ENCODE peak calls at places on chromosome 12, in nine cellular contexts. B is A549, L is adrenal gland, T is sigmoid colon, D is suprapubic skin, V is ovary, F is vagina, Q is Peyer's patch, S is transverse colon. K is an unnamed sample.

GRCh38 chr12:13102481-13103195 is 829 bp downstream of the GSG1 start:
- DNase-seq in V (no peak), S (no peak), Q (no peak), D (no peak), F (no peak), T (no peak), L (no peak), B (no peak), K (no peak)

GRCh38 chr12:24561882-24562760 is 386.8 kb downstream of the BCAT1 start:
- DNase-seq in Q (peak; percentile 56), T (peak; percentile 84), S (peak; percentile 39), F (no peak), V (peak; percentile 85), D (peak; percentile 78), B (peak; percentile 17), L (peak; percentile 59), K (peak; percentile 69)

GRCh38 chr12:96368233-96368632 is 32.0 kb downstream of the CDK17 start:
- DNase-seq in B (no peak), Q (no peak), S (no peak), V (no peak), F (no peak), L (no peak), T (no peak), D (no peak), K (no peak)

GRCh38 chr12:131603106-131604033 is 107.5 kb upstream of the SFSWAP start:
- DNase-seq in T (no peak), D (no peak), Q (no peak), B (no peak), S (no peak), L (no peak), F (no peak), V (no peak), K (no peak)

GRCh38 chr12:98660521-98660920 is 15.4 kb downstream of the APAF1 start:
- DNase-seq in T (no peak), Q (no peak), B (no peak), S (no peak), V (no peak), D (no peak), L (no peak), F (no peak), K (no peak)

GRCh38 chr12:54463034-54463433 is 10.4 kb downstream of the GTSF1 start:
- DNase-seq in B (no peak), Q (no peak), F (no peak), D (peak; percentile 75), T (peak; percentile 75), V (no peak), L (no peak), S (no peak), K (no peak)

GRCh38 chr12:95066091-95066855 is 7.1 kb downstream of the NR2C1 start:
- DNase-seq in L (peak; percentile 29), D (no peak), S (no peak), T (no peak), V (no peak), Q (no peak), B (no peak), F (no peak), K (no peak)

GRCh38 chr12:11797317-11797913 is 147.9 kb downstream of the ETV6 start:
- DNase-seq in T (no peak), S (no peak), L (no peak), V (no peak), D (no peak), Q (no peak), F (no peak), B (no peak), K (no peak)

GRCh38 chr12:71142046-71142445 is 15.8 kb downstream of the TSPAN8 start:
- DNase-seq in L (no peak), S (no peak), F (no peak), T (no peak), Q (no peak), V (no peak), D (no peak), B (no peak), K (no peak)

GRCh38 chr12:68837215-68837614 is 29.2 kb downstream of the MDM2 start:
- DNase-seq in Q (no peak), D (no peak), F (no peak), L (no peak), S (no peak), T (peak; percentile 17), B (no peak), V (no peak), K (no peak)

GRCh38 chr12:68832504-68832867 is 24.5 kb downstream of the MDM2 start:
- DNase-seq in B (no peak), L (no peak), D (no peak), S (no peak), V (no peak), F (no peak), Q (no peak), T (no peak), K (no peak)

GRCh38 chr12:68833508-68833907 is 25.5 kb downstream of the MDM2 start:
- DNase-seq in L (no peak), D (no peak), Q (no peak), B (no peak), T (no peak), F (no peak), V (no peak), S (no peak), K (no peak)

GRCh38 chr12:68838046-68838886 is 30.3 kb downstream of the MDM2 start:
- DNase-seq in B (no peak), L (no peak), Q (no peak), F (no peak), D (no peak), S (no peak), V (no peak), T (no peak), K (no peak)

GRCh38 chr12:68835333-68835908 is 27.4 kb downstream of the MDM2 start:
- DNase-seq in S (no peak), B (no peak), Q (no peak), F (no peak), D (no peak), V (no peak), T (no peak), L (no peak), K (no peak)
- TF ChIP-seq POLR2A in S (no peak), B (no peak), Q (no peak), F (no peak), D (no peak), V (no peak), T (no peak), L (no peak), K (no peak)

GRCh38 chr12:19970826-19971225 is 397.5 kb upstream of the PDE3A start:
- DNase-seq in S (no peak), D (no peak), F (no peak), L (no peak), Q (no peak), B (no peak), V (no peak), T (no peak), K (no peak)

GRCh38 chr12:19971396-19971802 is 396.9 kb upstream of the PDE3A start:
- DNase-seq in Q (no peak), F (no peak), D (no peak), B (peak; percentile 15), S (no peak), T (no peak), L (no peak), V (no peak), K (no peak)

GRCh38 chr12:19970116-19970515 is 398.2 kb upstream of the PDE3A start:
- DNase-seq in B (no peak), L (no peak), V (no peak), F (no peak), Q (no peak), T (no peak), D (no peak), S (no peak), K (no peak)

GRCh38 chr12:19967486-19967885 is 400.9 kb upstream of the PDE3A start:
- DNase-seq in L (no peak), T (no peak), V (no peak), S (no peak), D (no peak), B (peak; percentile 49), F (no peak), Q (no peak), K (peak; percentile 21)

DNA sequence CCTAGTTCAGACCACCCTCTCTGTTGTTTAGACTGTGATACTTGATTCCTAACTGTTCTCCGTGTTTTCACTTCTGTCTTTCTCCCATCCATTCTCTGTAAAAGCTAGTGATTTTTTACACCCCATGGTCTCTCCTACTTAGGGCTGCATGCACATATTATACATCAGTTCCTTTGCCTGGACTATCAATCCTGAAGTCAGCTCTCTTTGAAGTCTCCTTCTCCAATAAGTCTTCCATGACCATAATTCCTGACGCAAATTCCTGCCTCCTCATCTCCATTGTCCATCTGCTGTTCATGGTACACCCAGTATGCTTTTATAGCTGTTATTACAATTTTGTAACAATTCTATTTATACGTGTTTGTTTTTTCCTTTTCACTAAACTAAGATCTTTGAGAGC is 398.9 kb upstream of the PDE3A start:
- DNase-seq in F (no peak), L (no peak), S (no peak), Q (no peak), T (no peak), B (no peak), D (no peak), V (no peak), K (no peak)
- H3K4me1 ChIP-seq in F (no peaks in the 10 kb centered on the region), L (no peaks in the 10 kb centered on the region), S (peaks cover 4% of the 10 kb centered on the region), Q (no peaks in the 10 kb centered on the region), T (peaks cover 37% of the 10 kb centered on the region), B (peaks cover 47% of the 10 kb centered on the region), D (peaks cover 9% of the 10 kb centered on the region), V (peaks cover 3% of the 10 kb centered on the region), K (no peaks in the 10 kb centered on the region)

DNA sequence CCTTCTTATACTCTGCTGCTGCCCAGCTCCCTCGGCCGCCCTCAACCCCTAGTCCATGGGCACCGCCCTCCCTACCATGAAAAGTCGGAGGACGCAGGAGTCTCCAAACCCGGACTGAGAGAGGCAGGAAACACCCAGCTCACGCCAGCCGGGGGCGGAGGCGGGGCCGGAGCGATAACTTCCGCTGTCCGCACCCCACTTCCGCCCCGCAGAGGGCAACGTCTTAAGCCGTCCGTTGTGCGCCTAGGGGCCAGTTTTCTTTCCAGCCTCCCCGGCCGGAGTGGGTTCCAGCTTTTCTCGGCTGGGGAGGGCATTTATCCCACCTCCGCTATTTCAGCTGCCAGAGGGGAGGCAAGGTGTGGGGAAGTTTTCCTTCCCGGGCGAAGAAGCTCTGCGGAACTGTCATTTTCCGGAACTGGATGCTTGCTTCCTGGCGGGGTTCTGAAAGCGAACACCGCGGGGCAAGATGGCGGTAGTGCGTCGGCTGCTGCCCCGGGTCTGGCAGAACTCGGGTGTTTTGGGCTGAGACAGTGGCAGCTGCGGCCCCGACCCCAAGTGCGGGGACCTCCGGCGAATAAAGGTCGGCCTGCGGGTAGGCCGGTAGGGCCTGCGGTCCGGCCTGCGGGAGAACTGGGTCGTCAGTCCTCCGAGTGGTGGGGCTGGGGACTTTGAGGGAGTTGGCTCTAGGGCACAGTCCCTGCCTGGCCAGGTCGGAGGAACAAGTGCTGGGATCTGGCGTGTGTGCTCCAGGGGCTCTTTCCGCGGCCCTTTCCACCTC is at the start of the genes KCTD10 and UBE3B:
- DNase-seq in D (peak; percentile 93), F (no peak), Q (peak; percentile 93), L (peak; percentile 86), V (peak; percentile 91), S (peak; percentile 92), B (peak; percentile 91), T (peak; percentile 94), K (peak; percentile 86)
- TF ChIP-seq POLR2A in D (peak; percentile 52), F (peak; percentile 65), Q (peak; percentile 32), L (peak; percentile 67), V (peak; percentile 44), S (peak; percentile 81), B (peak; percentile 67), T (peak; percentile 37), K (peak; percentile 69)

DNA sequence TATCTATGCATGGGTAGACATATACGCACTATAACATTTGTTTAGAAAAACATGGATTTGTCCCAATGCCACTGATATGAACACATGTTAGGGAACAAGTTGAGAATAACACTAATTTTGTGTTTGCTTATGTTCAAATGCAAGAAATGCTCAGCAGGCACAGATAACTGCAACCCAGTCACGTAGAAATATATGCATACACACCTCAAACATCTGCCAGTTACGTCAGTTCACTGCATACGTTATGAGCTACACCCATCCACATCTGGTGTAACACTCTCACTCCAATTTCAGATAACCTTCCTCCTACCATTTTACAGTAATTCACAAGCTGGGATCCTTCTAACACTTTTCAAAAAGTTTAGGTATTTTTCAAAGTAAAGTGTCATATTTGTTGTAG is 10.7 kb downstream of the PAWR start:
- DNase-seq in L (no peak), F (no peak), Q (no peak), S (no peak), T (no peak), D (no peak), V (no peak), B (no peak), K (no peak)
- H3K4me1 ChIP-seq in L (peaks cover 12% of the 10 kb centered on the region), F (peaks cover 24% of the 10 kb centered on the region), Q (no peaks in the 10 kb centered on the region), S (peaks cover 4% of the 10 kb centered on the region), T (peaks cover 5% of the 10 kb centered on the region), D (peaks cover 26% of the 10 kb centered on the region), V (peaks cover 11% of the 10 kb centered on the region), B (peaks cover 82% of the 10 kb centered on the region), K (no peaks in the 10 kb centered on the region)

K was measured in uterus.